ENCODE peak calls at places on chromosomes 6 and 20, in eight cellular contexts. N is esophagus squamous epithelium; Q is activated T-helper 2 cell treated with anti-CD3 and anti-CD28 coated beads, Interferon-gamma antibody, Interleukin-2, Interleukin-4, amounts not matched to agents 10 μg/mL and 5 μg/mL and 100 μg/mL, durations not matched to agents 14 hours and 24 hours and 36 hours; B is A549; E is activated CD4-positive, alpha-beta T cell treated with anti-CD3 and anti-CD28 coated beads, Interleukin-2, amount 10 ng/mL, durations not matched to agents 7 days and 5 days; P is activated CD8-positive, alpha-beta memory T cell treated with anti-CD3 and anti-CD28 coated beads for 24 hours; J is Calu3; Z is activated T-helper 9 cell treated with anti-CD3 and anti-CD28 coated beads, Interleukin-2, amount 50 U/mL, for 16 hours. K is an unnamed sample.

GRCh38 chr20:63740501-63741353 is 1.2 kb downstream of the SLC2A4RG start:
- DNase-seq in N (no peak), Q (no peak), B (peak), E (peak), P (peak), J (peak), Z (no peak), K (no peak)

GRCh38 chr6:20932284-20932683 is 398.0 kb downstream of the CDKAL1 start:
- DNase-seq in N (no peak), Q (no peak), B (no peak), E (no peak), P (no peak), J (no peak), Z (no peak), K (no peak)

GRCh38 chr6:158049055-158050028 is 67.7 kb downstream of the SYNJ2 start:
- DNase-seq in N (no peak), Q (no peak), B (no peak), E (no peak), P (no peak), J (no peak), Z (no peak), K (no peak)

GRCh38 chr6:166286831-166287271 is 21.3 kb downstream of the PRR18 start:
- DNase-seq in N (no peak), Q (no peak), B (no peak), E (no peak), P (no peak), J (no peak), Z (no peak), K (no peak)

GRCh38 chr20:46630336-46630735 is 20.9 kb downstream of the SLC13A3 start:
- DNase-seq in N (no peak), Q (no peak), B (no peak), E (no peak), P (no peak), J (no peak), Z (no peak), K (no peak)

GRCh38 chr20:60851826-60852704 is 400.0 kb upstream of the CDH4 start:
- DNase-seq in N (no peak), Q (no peak), B (peak), E (no peak), P (no peak), J (no peak), Z (no peak), K (peak)

GRCh38 chr6:160128879-160129516 is 7.4 kb downstream of the SLC22A1 start:
- DNase-seq in N (no peak), Q (no peak), B (no peak), E (no peak), P (peak), J (no peak), Z (no peak), K (no peak)

GRCh38 chr6:149185799-149186357 is 131.6 kb upstream of the TAB2 start:
- DNase-seq in N (no peak), Q (no peak), B (peak), E (no peak), P (no peak), J (no peak), Z (no peak), K (no peak)

GRCh38 chr6:53411451-53411850 is 62.7 kb upstream of the ELOVL5 start:
- DNase-seq in N (no peak), Q (no peak), B (no peak), E (no peak), P (no peak), J (no peak), Z (no peak), K (no peak)

GRCh38 chr20:15927893-15928650 is 645.2 kb downstream of the KIF16B start:
- DNase-seq in N (no peak), Q (no peak), B (no peak), E (no peak), P (no peak), J (no peak), Z (no peak), K (no peak)

GRCh38 chr6:142700032-142700431 is 244.9 kb downstream of the HIVEP2 start:
- DNase-seq in N (no peak), Q (no peak), B (no peak), E (no peak), P (no peak), J (no peak), Z (no peak), K (no peak)

GRCh38 chr20:59850018-59850641 is 83.3 kb downstream of the SYCP2 start:
- DNase-seq in N (no peak), Q (no peak), B (peak), E (no peak), P (no peak), J (no peak), Z (no peak), K (peak)

GRCh38 chr6:40037271-40037670 is 103.0 kb upstream of the MOCS1 start:
- DNase-seq in N (no peak), Q (no peak), B (no peak), E (no peak), P (no peak), J (no peak), Z (no peak), K (no peak)

GRCh38 chr6:137874204-137875001 is 7.3 kb downstream of the TNFAIP3 start:
- DNase-seq in N (no peak), Q (no peak), B (peak), E (no peak), P (no peak), J (no peak), Z (no peak), K (no peak)

GRCh38 chr6:14270925-14271791 is 153.6 kb downstream of the CD83 start:
- DNase-seq in N (no peak), Q (peak), B (peak), E (peak), P (peak), J (peak), Z (peak), K (no peak)

GRCh38 chr6:135830452-135830851 is 21.0 kb upstream of the PDE7B start:
- DNase-seq in N (no peak), Q (no peak), B (no peak), E (no peak), P (no peak), J (no peak), Z (no peak), K (no peak)

GRCh38 chr20:46010491-46011405 is 2.0 kb downstream of the MMP9 start:
- DNase-seq in N (no peak), Q (no peak), B (no peak), E (no peak), P (peak), J (no peak), Z (peak), K (no peak)

GRCh38 chr6:6980999-6981581 is 126.7 kb upstream of the RREB1 start:
- DNase-seq in N (no peak), Q (no peak), B (no peak), E (no peak), P (no peak), J (no peak), Z (no peak), K (no peak)

GRCh38 chr20:9068232-9068781 is 580 bp upstream of the PLCB4 start:
- DNase-seq in N (no peak), Q (no peak), B (peak), E (no peak), P (no peak), J (peak), Z (no peak), K (no peak)

GRCh38 chr20:32164984-32165735 is 42.4 kb downstream of the PLAGL2 start:
- DNase-seq in N (no peak), Q (no peak), B (no peak), E (no peak), P (no peak), J (no peak), Z (no peak), K (no peak)

GRCh38 chr6:146851837-146852236 is 253.1 kb downstream of the ADGB start:
- DNase-seq in N (no peak), Q (peak), B (no peak), E (no peak), P (no peak), J (no peak), Z (no peak), K (no peak)

GRCh38 chr20:51287628-51288413 is 254.7 kb downstream of the NFATC2 start:
- DNase-seq in N (no peak), Q (no peak), B (no peak), E (no peak), P (no peak), J (no peak), Z (no peak), K (no peak)

GRCh38 chr6:5942591-5942990 is 64.1 kb downstream of the NRN1 start:
- DNase-seq in N (no peak), Q (no peak), B (no peak), E (no peak), P (no peak), J (no peak), Z (no peak), K (no peak)

GRCh38 chr6:16533721-16534136 is 227.5 kb downstream of the ATXN1 start:
- DNase-seq in N (no peak), Q (no peak), B (peak), E (no peak), P (no peak), J (no peak), Z (no peak), K (no peak)

GRCh38 chr6:106797186-106797585 is 167.8 kb downstream of the QRSL1 start:
- DNase-seq in N (no peak), Q (no peak), B (no peak), E (no peak), P (no peak), J (no peak), Z (no peak), K (no peak)

GRCh38 chr20:63957004-63957689 is 931 bp upstream of the UCKL1 start:
- DNase-seq in N (no peak), Q (peak), B (peak), E (peak), P (peak), J (peak), Z (peak), K (no peak)

GRCh38 chr6:109332748-109333147 is 49.5 kb downstream of the CD164 start:
- DNase-seq in N (no peak), Q (no peak), B (peak), E (no peak), P (no peak), J (no peak), Z (no peak), K (no peak)